ENCODE peak calls at places on chromosome 1, in nine cellular contexts. Z is amniotic stem cell, X is left cardiac atrium, B is nucleus accumbens, D is lower lobe of right lung, Y is midbrain, P is globus pallidus, N is MM.1S, S is caudate nucleus. I is an unnamed sample.

GRCh38 chr1:20484526-20485462 is 1.2 kb downstream of the CAMK2N1 start:
- DNase-seq in Z (no peak), X (peak), B (peak), D (no peak), Y (peak), P (no peak), N (no peak), S (peak), I (peak)

GRCh38 chr1:53115403-53116306 is 26.8 kb downstream of the SLC1A7 start:
- DNase-seq in Z (no peak), X (no peak), B (no peak), D (no peak), Y (no peak), P (no peak), N (no peak), S (no peak), I (peak)

GRCh38 chr1:67372898-67373297 is 57.3 kb downstream of the SERBP1 start:
- DNase-seq in Z (no peak), X (no peak), B (no peak), D (no peak), Y (no peak), P (no peak), N (no peak), S (no peak), I (no peak)

GRCh38 chr1:93552751-93553455 is 105.0 kb downstream of the FNBP1L start:
- DNase-seq in Z (no peak), X (peak), B (peak), D (no peak), Y (peak), P (peak), N (no peak), S (peak), I (no peak)

GRCh38 chr1:37448691-37449417 is 25.5 kb upstream of the ZC3H12A start:
- DNase-seq in Z (no peak), X (no peak), B (no peak), D (no peak), Y (no peak), P (no peak), N (no peak), S (no peak), I (peak)

GRCh38 chr1:151816964-151817730 is 11.9 kb upstream of the LINGO4 start:
- DNase-seq in Z (no peak), X (no peak), B (no peak), D (no peak), Y (no peak), P (no peak), N (no peak), S (no peak), I (no peak)

GRCh38 chr1:225477296-225477911 is 49.6 kb upstream of the LBR start:
- DNase-seq in Z (no peak), X (no peak), B (no peak), D (no peak), Y (no peak), P (no peak), N (no peak), S (no peak), I (no peak)

GRCh38 chr1:81664341-81664740 is 136.4 kb upstream of the ADGRL2 start:
- DNase-seq in Z (peak), X (no peak), B (no peak), D (no peak), Y (no peak), P (no peak), N (no peak), S (no peak), I (peak)

GRCh38 chr1:34419662-34420061 is 243.0 kb downstream of the C1orf94 start:
- DNase-seq in Z (no peak), X (no peak), B (no peak), D (no peak), Y (no peak), P (peak), N (no peak), S (no peak), I (peak)

GRCh38 chr1:77948841-77949424 is 29.9 kb downstream of the FUBP1 start:
- DNase-seq in Z (no peak), X (no peak), B (no peak), D (no peak), Y (no peak), P (no peak), N (no peak), S (no peak), I (peak)

GRCh38 chr1:185570962-185571361 is 163.2 kb upstream of the HMCN1 start:
- DNase-seq in Z (no peak), X (no peak), B (no peak), D (no peak), Y (no peak), P (no peak), N (no peak), S (no peak), I (no peak)

GRCh38 chr1:246622035-246622652 is 55.9 kb downstream of the CNST start:
- DNase-seq in Z (no peak), X (no peak), B (no peak), D (no peak), Y (no peak), P (no peak), N (no peak), S (no peak), I (no peak)

GRCh38 chr1:30523055-30524020 is 200.0 kb downstream of the MATN1 start:
- DNase-seq in Z (no peak), X (no peak), B (no peak), D (no peak), Y (no peak), P (no peak), N (no peak), S (no peak), I (no peak)

GRCh38 chr1:98556521-98557158 is 104.9 kb upstream of the SNX7 start:
- DNase-seq in Z (no peak), X (no peak), B (no peak), D (no peak), Y (no peak), P (no peak), N (no peak), S (no peak), I (peak)

GRCh38 chr1:65247419-65248359 is 61.7 kb upstream of the DNAJC6 start:
- DNase-seq in Z (peak), X (no peak), B (peak), D (no peak), Y (peak), P (peak), N (no peak), S (peak), I (no peak)

GRCh38 chr1:119320100-119320499 is 48.5 kb upstream of the HAO2 start:
- DNase-seq in Z (no peak), X (no peak), B (no peak), D (no peak), Y (no peak), P (no peak), N (no peak), S (no peak), I (no peak)

GRCh38 chr1:24562625-24563024 is 6.7 kb downstream of the NCMAP start:
- DNase-seq in Z (no peak), X (no peak), B (no peak), D (no peak), Y (no peak), P (no peak), N (no peak), S (no peak), I (no peak)

GRCh38 chr1:63593887-63594617 is 841 bp downstream of the PGM1 start:
- DNase-seq in Z (no peak), X (peak), B (peak), D (peak), Y (peak), P (peak), N (peak), S (peak), I (peak)

I was measured in mesendoderm.